ENCODE peak calls at places on chromosomes 16 and 17, in nine cellular contexts. A is GM10248, O is ascending aorta, M is PC-3, J is transverse colon, G is GM06990, N is progenitor cell of endocrine pancreas, F is thoracic aorta, U is epithelial cell of proximal tubule. K is an unnamed sample.

GRCh38 chr17:82358467-82359350 is at the start of gene TEX19:
- DNase-seq in N (no peak), J (no peak), F (no peak), G (no peak), U (no peak), O (no peak), M (peak), A (no peak), K (no peak)

GRCh38 chr16:69938981-69939820 is 11.9 kb upstream of the CLEC18A start:
- DNase-seq in O (no peak), N (no peak), J (no peak), F (no peak), G (no peak), M (no peak), A (no peak), U (no peak), K (no peak)

GRCh38 chr17:42750730-42751356 is 6.0 kb upstream of the EZH1 start:
- DNase-seq in O (no peak), G (no peak), M (no peak), J (no peak), U (no peak), F (no peak), N (no peak), A (no peak), K (no peak)

GRCh38 chr17:51275381-51275780 is 15.0 kb downstream of the UTP18 start:
- DNase-seq in F (no peak), O (no peak), U (no peak), A (no peak), N (no peak), G (no peak), M (no peak), J (no peak), K (no peak)

GRCh38 chr16:13307861-13308260 is 406.5 kb downstream of the SHISA9 start:
- DNase-seq in O (no peak), U (no peak), N (no peak), F (no peak), G (no peak), A (no peak), M (no peak), J (no peak), K (no peak)

GRCh38 chr17:78342438-78343098 is 17.3 kb downstream of the SOCS3 start:
- DNase-seq in G (no peak), N (no peak), J (no peak), F (peak), M (peak), A (no peak), U (no peak), O (peak), K (no peak)

GRCh38 chr17:38361700-38362465 is 10.2 kb downstream of the SOCS7 start:
- DNase-seq in F (no peak), U (no peak), O (no peak), G (no peak), N (no peak), J (no peak), A (no peak), M (peak), K (no peak)

GRCh38 chr16:11265124-11265523 is 4.0 kb downstream of the TNP2 start:
- DNase-seq in J (no peak), M (no peak), F (no peak), U (no peak), N (no peak), G (no peak), O (no peak), A (no peak), K (no peak)

GRCh38 chr16:54296543-54296942 is 10.0 kb upstream of the IRX3 start:
- DNase-seq in A (no peak), O (no peak), N (no peak), M (no peak), G (no peak), U (no peak), F (no peak), J (no peak), K (no peak)

GRCh38 chr17:43936434-43936833 is 5.8 kb downstream of the PPY start:
- DNase-seq in J (no peak), G (no peak), O (no peak), M (peak), N (no peak), U (no peak), F (no peak), A (no peak), K (no peak)

GRCh38 chr17:32443827-32444300 is 446 bp upstream of the PSMD11 start:
- DNase-seq in O (no peak), A (no peak), U (no peak), M (no peak), N (no peak), J (no peak), G (no peak), F (no peak), K (no peak)
- TF ChIP-seq CTCF in O (no peak), A (no peak), U (no peak), M (no peak), N (no peak), J (no peak), G (no peak), F (no peak), K (no peak)

GRCh38 chr17:40862985-40863733 is 3.9 kb downstream of the KRT12 start:
- DNase-seq in O (no peak), U (no peak), F (no peak), M (no peak), G (peak), J (no peak), N (peak), A (peak), K (peak)
- TF ChIP-seq CTCF in O (no peak), U (peak), F (no peak), M (no peak), G (peak), J (no peak), N (peak), A (peak), K (peak)

GRCh38 chr16:85354623-85355514 is 242.6 kb upstream of the CIBAR2 start:
- DNase-seq in O (no peak), G (no peak), A (no peak), U (no peak), N (no peak), M (peak), F (no peak), J (no peak), K (no peak)
- TF ChIP-seq CTCF in O (no peak), G (no peak), A (no peak), U (no peak), N (no peak), M (no peak), F (no peak), J (no peak), K (no peak)

GRCh38 chr16:58019866-58020538 is 5.6 kb upstream of the MMP15 start:
- DNase-seq in A (no peak), J (no peak), O (no peak), F (no peak), G (no peak), N (no peak), U (no peak), M (no peak), K (no peak)

GRCh38 chr16:58021661-58022551 is 3.6 kb upstream of the MMP15 start:
- DNase-seq in J (no peak), N (no peak), U (no peak), A (no peak), F (no peak), O (no peak), G (no peak), M (peak), K (no peak)

GRCh38 chr16:58016841-58017446 is 8.6 kb upstream of the MMP15 start:
- DNase-seq in F (no peak), J (no peak), M (no peak), G (no peak), O (no peak), N (no peak), A (no peak), U (no peak), K (no peak)

GRCh38 chr16:58020628-58021521 is 4.7 kb upstream of the MMP15 start:
- DNase-seq in N (peak), F (no peak), U (no peak), M (peak), G (no peak), O (no peak), A (peak), J (peak), K (peak)

DNA sequence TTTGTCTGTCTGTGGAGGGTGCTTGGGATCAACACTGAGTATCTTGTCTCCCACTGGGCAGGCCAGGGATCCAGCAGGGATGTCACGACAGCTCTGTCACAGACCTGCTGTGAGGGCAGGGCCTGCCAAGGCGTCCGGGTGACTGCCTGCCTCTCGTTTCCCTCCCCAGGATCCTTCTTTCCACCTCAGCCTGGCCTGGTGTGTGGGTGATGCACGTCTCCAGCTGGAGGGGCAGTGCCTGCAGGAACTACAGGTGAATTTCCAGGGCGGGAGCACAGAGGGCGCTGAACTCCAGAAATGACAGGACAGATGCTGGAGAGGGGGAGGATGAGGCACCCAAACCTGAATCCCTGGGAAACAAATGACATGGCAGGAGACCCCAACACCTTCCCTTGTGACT is 6.8 kb upstream of the MMP15 start:
- DNase-seq in U (no peak), N (no peak), A (no peak), O (no peak), G (no peak), F (no peak), M (no peak), J (no peak), K (no peak)
- TF ChIP-seq CTCF in U (peak), N (peak), A (no peak), O (no peak), G (no peak), F (no peak), M (no peak), J (no peak), K (peak)

GRCh38 chr17:36545465-36546417 is 1.0 kb downstream of the GGNBP2 start:
- DNase-seq in M (peak), J (peak), N (peak), G (peak), A (peak), O (peak), F (peak), U (no peak), K (peak)
- TF ChIP-seq CTCF in M (no peak), J (no peak), N (no peak), G (no peak), A (no peak), O (no peak), F (no peak), U (no peak), K (no peak)

K was measured in GM20000.